ENCODE peak calls at places on chromosome 17, in ten cellular contexts. D is IMR-90; P is CMK; Y is activated T-cell treated with anti-CD3 and anti-CD28 coated beads for 1 hour; F is hepatic stellate cell; Z is activated CD4-positive, CD25-positive, alpha-beta regulatory T cell; G is CD8-positive, alpha-beta memory T cell; R is NCI-H226; B is NCI-H748 treated with DMSO at 0.1 percent for 48 hours; J is HT-29. X is an unnamed sample.

GRCh38 chr17:79826210-79826680 is 13.0 kb downstream of the CBX4 start:
- DNase-seq in D (peak; percentile 40), P (no peak), Y (no peak), F (no peak), Z (no peak), G (no peak), R (no peak), B (no peak), J (no peak), X (no peak)

GRCh38 chr17:79792984-79793923 is 3.6 kb downstream of the CBX8 start:
- DNase-seq in D (peak; percentile 92), P (no peak), Y (no peak), F (peak; percentile 94), Z (no peak), G (no peak), R (peak; percentile 91), B (no peak), J (no peak), X (peak; percentile 83)

GRCh38 chr17:37103191-37103590 is 154.4 kb downstream of the AATF start:
- DNase-seq in D (no peak), P (no peak), Y (no peak), F (no peak), Z (no peak), G (no peak), R (no peak), B (no peak), J (no peak), X (no peak)

GRCh38 chr17:82281502-82282238 is 8.2 kb upstream of the CSNK1D start:
- DNase-seq in D (peak; percentile 33), P (no peak), Y (no peak), F (no peak), Z (no peak), G (no peak), R (peak; percentile 66), B (no peak), J (peak; percentile 88), X (no peak)

GRCh38 chr17:50871369-50871768 is 5.2 kb upstream of the TOB1 start:
- DNase-seq in D (no peak), P (no peak), Y (peak; percentile 19), F (no peak), Z (no peak), G (peak; percentile 80), R (no peak), B (no peak), J (no peak), X (no peak)

GRCh38 chr17:74785981-74786360 is 9.8 kb upstream of the NAT9 start:
- DNase-seq in D (no peak), P (no peak), Y (no peak), F (no peak), Z (no peak), G (no peak), R (no peak), B (no peak), J (no peak), X (no peak)

GRCh38 chr17:77494664-77495435 is 354.1 kb downstream of the SEC14L1 start:
- DNase-seq in D (peak; percentile 68), P (no peak), Y (peak; percentile 74), F (peak; percentile 93), Z (peak; percentile 55), G (peak; percentile 81), R (no peak), B (no peak), J (peak; percentile 82), X (no peak)

GRCh38 chr17:66416207-66416940 is 114.0 kb downstream of the PRKCA start:
- DNase-seq in D (no peak), P (no peak), Y (no peak), F (no peak), Z (no peak), G (no peak), R (no peak), B (no peak), J (no peak), X (no peak)

GRCh38 chr17:2213291-2213960 is 90.2 kb downstream of the SMG6 start:
- DNase-seq in D (peak; percentile 71), P (no peak), Y (no peak), F (no peak), Z (no peak), G (no peak), R (no peak), B (no peak), J (no peak), X (no peak)

GRCh38 chr17:64406321-64407200 is 15.9 kb upstream of the PECAM1 start:
- DNase-seq in D (no peak), P (no peak), Y (no peak), F (no peak), Z (no peak), G (no peak), R (no peak), B (no peak), J (peak; percentile 22), X (no peak)

GRCh38 chr17:26818736-26819135 is 475.2 kb upstream of the WSB1 start:
- DNase-seq in D (peak; percentile 47), P (no peak), Y (no peak), F (no peak), Z (no peak), G (no peak), R (no peak), B (no peak), J (no peak), X (no peak)

GRCh38 chr17:50828508-50829170 is 6.7 kb upstream of the WFIKKN2 start:
- DNase-seq in D (no peak), P (no peak), Y (no peak), F (no peak), Z (no peak), G (peak; percentile 8), R (no peak), B (no peak), J (no peak), X (no peak)

GRCh38 chr17:3636908-3637373 is 381 bp downstream of the CTNS start:
- DNase-seq in D (no peak), P (no peak), Y (no peak), F (peak; percentile 41), Z (no peak), G (no peak), R (no peak), B (no peak), J (no peak), X (no peak)

GRCh38 chr17:2965621-2966275 is 97.7 kb downstream of the OR1D5 start:
- DNase-seq in D (peak; percentile 74), P (no peak), Y (no peak), F (peak; percentile 51), Z (no peak), G (no peak), R (peak; percentile 74), B (no peak), J (peak; percentile 69), X (no peak)

GRCh38 chr17:56597495-56597990 is 4.0 kb downstream of the NOG start:
- DNase-seq in D (peak; percentile 26), P (no peak), Y (no peak), F (no peak), Z (no peak), G (no peak), R (no peak), B (peak; percentile 34), J (no peak), X (no peak)

GRCh38 chr17:77736721-77737120 is 221.8 kb upstream of the TNRC6C start:
- DNase-seq in D (no peak), P (no peak), Y (no peak), F (no peak), Z (no peak), G (no peak), R (no peak), B (no peak), J (no peak), X (no peak)

GRCh38 chr17:4958102-4958501 is 7.2 kb downstream of the ENO3 start:
- DNase-seq in D (no peak), P (no peak), Y (no peak), F (no peak), Z (no peak), G (no peak), R (no peak), B (no peak), J (no peak), X (no peak)

GRCh38 chr17:10265100-10265810 is 66.8 kb upstream of the GAS7 start:
- DNase-seq in D (peak; percentile 68), P (no peak), Y (no peak), F (no peak), Z (no peak), G (no peak), R (no peak), B (no peak), J (no peak), X (peak; percentile 60)

GRCh38 chr17:39981207-39982068 is 831 bp downstream of the PSMD3 start:
- DNase-seq in D (no peak), P (no peak), Y (no peak), F (no peak), Z (no peak), G (no peak), R (no peak), B (no peak), J (no peak), X (no peak)

GRCh38 chr17:47829870-47830269 is 1.5 kb downstream of the MRPL10 start:
- DNase-seq in D (no peak), P (no peak), Y (no peak), F (no peak), Z (no peak), G (peak; percentile 91), R (no peak), B (no peak), J (no peak), X (no peak)

GRCh38 chr17:65794572-65794971 is 233.1 kb upstream of the AXIN2 start:
- DNase-seq in D (peak; percentile 13), P (no peak), Y (no peak), F (no peak), Z (no peak), G (no peak), R (peak; percentile 20), B (peak; percentile 10), J (peak; percentile 73), X (no peak)

GRCh38 chr17:63830278-63830677 is 2.8 kb upstream of the FTSJ3 start:
- DNase-seq in D (no peak), P (no peak), Y (no peak), F (no peak), Z (no peak), G (no peak), R (no peak), B (no peak), J (no peak), X (no peak)

GRCh38 chr17:77460514-77461046 is 319.8 kb downstream of the SEC14L1 start:
- DNase-seq in D (no peak), P (no peak), Y (no peak), F (no peak), Z (no peak), G (no peak), R (no peak), B (no peak), J (no peak), X (no peak)

GRCh38 chr17:57407287-57408063 is 151.2 kb downstream of the MSI2 start:
- DNase-seq in D (no peak), P (no peak), Y (no peak), F (no peak), Z (no peak), G (no peak), R (no peak), B (peak; percentile 93), J (peak; percentile 91), X (no peak)

GRCh38 chr17:68656666-68657065 is 55.5 kb upstream of the FAM20A start:
- DNase-seq in D (no peak), P (no peak), Y (no peak), F (no peak), Z (no peak), G (no peak), R (no peak), B (no peak), J (no peak), X (no peak)

GRCh38 chr17:70190959-70191805 is 21.9 kb downstream of the KCNJ2 start:
- DNase-seq in D (peak; percentile 7), P (no peak), Y (no peak), F (no peak), Z (no peak), G (no peak), R (no peak), B (no peak), J (no peak), X (no peak)

GRCh38 chr17:47950448-47950847 is 7.2 kb downstream of the PRR15L start:
- DNase-seq in D (no peak), P (no peak), Y (no peak), F (no peak), Z (no peak), G (no peak), R (no peak), B (no peak), J (peak; percentile 71), X (no peak)

GRCh38 chr17:78839762-78840529 is 668 bp downstream of the USP36 start:
- DNase-seq in D (peak; percentile 76), P (no peak), Y (peak; percentile 22), F (peak; percentile 62), Z (peak; percentile 27), G (peak; percentile 73), R (peak; percentile 9), B (no peak), J (peak; percentile 49), X (no peak)